ENCODE peak calls at places on chromosome 7, in eight cellular contexts. L, V, R, N, X, D, M and J are unnamed samples.

GRCh38 chr7:127789031-127789430 is 137.0 kb downstream of the SND1 start:
- DNase-seq in L (no peak), V (no peak), R (no peak), N (no peak), X (no peak), D (no peak), M (no peak), J (no peak)

GRCh38 chr7:10802526-10802925 is 171.1 kb upstream of the PHF14 start:
- DNase-seq in L (no peak), V (no peak), R (no peak), N (no peak), X (no peak), D (no peak), M (no peak), J (no peak)

GRCh38 chr7:82067628-82068264 is 297.9 kb upstream of the HGF start:
- DNase-seq in L (no peak), V (no peak), R (no peak), N (no peak), X (no peak), D (no peak), M (no peak), J (no peak)

GRCh38 chr7:95596183-95597135 is at the start of gene PDK4:
- DNase-seq in L (no peak), V (no peak), R (no peak), N (peak; percentile 37), X (no peak), D (no peak), M (no peak), J (peak; percentile 10)

GRCh38 chr7:70694357-70694908 is 437.5 kb upstream of the GALNT17 start:
- DNase-seq in L (no peak), V (no peak), R (peak; percentile 25), N (peak; percentile 67), X (no peak), D (peak; percentile 6), M (peak; percentile 52), J (no peak)

GRCh38 chr7:28078036-28078901 is 102.3 kb downstream of the JAZF1 start:
- DNase-seq in L (peak; percentile 32), V (no peak), R (peak; percentile 52), N (peak; percentile 49), X (no peak), D (peak; percentile 23), M (peak; percentile 45), J (no peak)

GRCh38 chr7:130384371-130384801 is 4.1 kb downstream of the CPA1 start:
- DNase-seq in L (no peak), V (no peak), R (no peak), N (no peak), X (no peak), D (no peak), M (no peak), J (no peak)

GRCh38 chr7:135693558-135693957 is 31.2 kb downstream of the STMP1 start:
- DNase-seq in L (no peak), V (no peak), R (no peak), N (no peak), X (no peak), D (no peak), M (no peak), J (no peak)

GRCh38 chr7:4663239-4663638 is 18.9 kb upstream of the FOXK1 start:
- DNase-seq in L (no peak), V (no peak), R (no peak), N (no peak), X (no peak), D (no peak), M (no peak), J (no peak)

GRCh38 chr7:1928555-1929348 is 258.7 kb downstream of the ELFN1 start:
- DNase-seq in L (no peak), V (no peak), R (no peak), N (no peak), X (no peak), D (no peak), M (no peak), J (no peak)

GRCh38 chr7:47591089-47591654 is 9.3 kb upstream of the TNS3 start:
- DNase-seq in L (no peak), V (no peak), R (no peak), N (no peak), X (no peak), D (no peak), M (no peak), J (no peak)

GRCh38 chr7:29806131-29806792 is at the start of gene WIPF3:
- DNase-seq in L (no peak), V (no peak), R (no peak), N (peak; percentile 50), X (no peak), D (no peak), M (peak; percentile 28), J (no peak)

GRCh38 chr7:76003351-76003750 is 9.0 kb upstream of the TMEM120A start:
- DNase-seq in L (no peak), V (no peak), R (no peak), N (no peak), X (no peak), D (no peak), M (no peak), J (no peak)

GRCh38 chr7:144109283-144109682 is at the start of gene OR2A2:
- DNase-seq in L (no peak), V (no peak), R (no peak), N (no peak), X (no peak), D (no peak), M (no peak), J (no peak)

GRCh38 chr7:82105463-82105862 is 335.6 kb upstream of the HGF start:
- DNase-seq in L (no peak), V (no peak), R (no peak), N (no peak), X (no peak), D (no peak), M (no peak), J (no peak)